ENCODE peak calls at places on chromosomes 1 and 21, in six cellular contexts. One of them, this sample, is unnamed.

GRCh38 chr1:77143529-77144121 is 75.6 kb downstream of the PIGK start:
- DNase-seq in left ventricle myocardium inferior: no peak
- DNase-seq in heart left ventricle: no peak
- DNase-seq in PC-9: peak; percentile 46
- DNase-seq in lower lobe of right lung: no peak
- DNase-seq in stomach: no peak
- DNase-seq in this sample: no peak

GRCh38 chr1:243950166-243950565 is 100.1 kb upstream of the AKT3 start:
- DNase-seq in stomach: no peak
- DNase-seq in lower lobe of right lung: no peak
- DNase-seq in heart left ventricle: no peak
- DNase-seq in PC-9: peak; percentile 90
- DNase-seq in left ventricle myocardium inferior: no peak
- DNase-seq in this sample: no peak

GRCh38 chr1:207412845-207413244 is 41.3 kb upstream of the CR2 start:
- DNase-seq in left ventricle myocardium inferior: no peak
- DNase-seq in heart left ventricle: no peak
- DNase-seq in PC-9: no peak
- DNase-seq in lower lobe of right lung: no peak
- DNase-seq in stomach: no peak
- DNase-seq in this sample: no peak

GRCh38 chr1:157137051-157137772 is 983 bp downstream of the ETV3 start:
- DNase-seq in PC-9: no peak
- DNase-seq in lower lobe of right lung: no peak
- DNase-seq in stomach: no peak
- DNase-seq in heart left ventricle: peak; percentile 32
- DNase-seq in left ventricle myocardium inferior: no peak
- DNase-seq in this sample: no peak

GRCh38 chr1:167472729-167473529 is 45.4 kb downstream of the CD247 start:
- DNase-seq in PC-9: no peak
- DNase-seq in stomach: no peak
- DNase-seq in left ventricle myocardium inferior: no peak
- DNase-seq in heart left ventricle: no peak
- DNase-seq in lower lobe of right lung: no peak
- DNase-seq in this sample: no peak

GRCh38 chr1:165696625-165697100 is 1.7 kb downstream of the ALDH9A1 start:
- DNase-seq in heart left ventricle: no peak
- DNase-seq in lower lobe of right lung: no peak
- DNase-seq in left ventricle myocardium inferior: no peak
- DNase-seq in stomach: no peak
- DNase-seq in PC-9: no peak
- DNase-seq in this sample: no peak

GRCh38 chr1:1577367-1578011 is 2.8 kb upstream of the SSU72 start:
- DNase-seq in lower lobe of right lung: no peak
- DNase-seq in stomach: no peak
- DNase-seq in PC-9: no peak
- DNase-seq in heart left ventricle: no peak
- DNase-seq in left ventricle myocardium inferior: no peak
- DNase-seq in this sample: no peak

GRCh38 chr1:212916395-212917133 is 33.8 kb upstream of the VASH2 start:
- DNase-seq in stomach: peak; percentile 30
- DNase-seq in left ventricle myocardium inferior: peak; percentile 44
- DNase-seq in heart left ventricle: peak; percentile 38
- DNase-seq in lower lobe of right lung: peak; percentile 83
- DNase-seq in PC-9: no peak
- DNase-seq in this sample: no peak

GRCh38 chr1:67793562-67793961 is 39.7 kb downstream of the GNG12 start:
- DNase-seq in lower lobe of right lung: no peak
- DNase-seq in heart left ventricle: no peak
- DNase-seq in PC-9: peak; percentile 72
- DNase-seq in stomach: no peak
- DNase-seq in left ventricle myocardium inferior: no peak
- DNase-seq in this sample: no peak

GRCh38 chr1:233132445-233132844 is 163.1 kb downstream of the PCNX2 start:
- DNase-seq in PC-9: no peak
- DNase-seq in stomach: no peak
- DNase-seq in heart left ventricle: no peak
- DNase-seq in lower lobe of right lung: no peak
- DNase-seq in left ventricle myocardium inferior: no peak
- DNase-seq in this sample: no peak

GRCh38 chr1:102098081-102098480 is 101.4 kb upstream of the OLFM3 start:
- DNase-seq in lower lobe of right lung: no peak
- DNase-seq in stomach: no peak
- DNase-seq in PC-9: no peak
- DNase-seq in heart left ventricle: no peak
- DNase-seq in left ventricle myocardium inferior: no peak
- DNase-seq in this sample: no peak

GRCh38 chr1:15765495-15766194 is 7.0 kb downstream of the FBLIM1 start:
- DNase-seq in PC-9: no peak
- DNase-seq in lower lobe of right lung: no peak
- DNase-seq in left ventricle myocardium inferior: no peak
- DNase-seq in heart left ventricle: no peak
- DNase-seq in stomach: no peak
- DNase-seq in this sample: no peak

GRCh38 chr1:159900086-159900680 is at the start of gene CFAP45:
- DNase-seq in PC-9: peak; percentile 94
- DNase-seq in left ventricle myocardium inferior: peak; percentile 82
- DNase-seq in stomach: peak; percentile 91
- DNase-seq in lower lobe of right lung: peak; percentile 93
- DNase-seq in heart left ventricle: peak; percentile 85
- DNase-seq in this sample: no peak

GRCh38 chr1:177871633-177872562 is 98.0 kb downstream of the SEC16B start:
- DNase-seq in heart left ventricle: no peak
- DNase-seq in PC-9: no peak
- DNase-seq in lower lobe of right lung: no peak
- DNase-seq in left ventricle myocardium inferior: no peak
- DNase-seq in stomach: peak; percentile 66
- DNase-seq in this sample: no peak

GRCh38 chr1:214558002-214558770 is 6.8 kb upstream of the PTPN14 start:
- DNase-seq in lower lobe of right lung: no peak
- DNase-seq in left ventricle myocardium inferior: no peak
- DNase-seq in heart left ventricle: no peak
- DNase-seq in stomach: no peak
- DNase-seq in PC-9: peak; percentile 76
- DNase-seq in this sample: no peak

GRCh38 chr1:77776007-77776725 is 3.3 kb upstream of the MIGA1 start:
- DNase-seq in stomach: no peak
- DNase-seq in left ventricle myocardium inferior: no peak
- DNase-seq in PC-9: no peak
- DNase-seq in heart left ventricle: no peak
- DNase-seq in lower lobe of right lung: no peak
- DNase-seq in this sample: no peak

GRCh38 chr21:34736116-34736870 is 67.5 kb downstream of the CLIC6 start:
- DNase-seq in lower lobe of right lung: no peak
- DNase-seq in left ventricle myocardium inferior: no peak
- DNase-seq in stomach: no peak
- DNase-seq in heart left ventricle: no peak
- DNase-seq in PC-9: no peak
- DNase-seq in this sample: no peak

GRCh38 chr1:220983877-220984635 is 104.8 kb downstream of the HLX start:
- DNase-seq in left ventricle myocardium inferior: no peak
- DNase-seq in stomach: no peak
- DNase-seq in PC-9: no peak
- DNase-seq in lower lobe of right lung: no peak
- DNase-seq in heart left ventricle: no peak
- DNase-seq in this sample: no peak

DNA sequence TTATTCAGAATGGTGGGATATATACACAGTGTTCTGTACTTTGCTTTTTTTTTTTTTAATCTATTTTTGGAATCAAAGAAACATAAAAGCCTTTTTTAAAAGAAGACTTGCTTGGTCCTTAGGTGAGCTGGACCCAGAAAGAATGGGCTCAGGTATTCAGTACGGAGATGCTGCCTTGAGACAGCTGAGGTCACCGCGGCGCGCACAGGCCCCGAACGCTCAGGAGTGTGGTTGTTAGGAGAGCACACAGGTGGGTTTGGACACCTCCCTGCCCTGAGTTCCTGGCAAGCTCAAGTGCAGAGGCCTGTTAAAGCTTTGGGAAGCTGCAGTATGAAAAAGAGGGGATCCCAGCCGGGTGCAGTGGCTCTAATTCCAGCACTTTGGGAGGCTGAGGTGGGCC is 31.8 kb downstream of the RAB4A start:
- DNase-seq in stomach: no peak
- DNase-seq in PC-9: no peak
- DNase-seq in left ventricle myocardium inferior: no peak
- DNase-seq in lower lobe of right lung: no peak
- DNase-seq in heart left ventricle: no peak
- DNase-seq in this sample: no peak
- H3K36me3 ChIP-seq in stomach: peaks cover 85% of the 10 kb centered on the region
- H3K36me3 ChIP-seq in PC-9: no peaks in the 10 kb centered on the region
- H3K36me3 ChIP-seq in left ventricle myocardium inferior: peaks cover 70% of the 10 kb centered on the region
- H3K36me3 ChIP-seq in lower lobe of right lung: peaks cover 79% of the 10 kb centered on the region
- H3K36me3 ChIP-seq in heart left ventricle: peaks cover 6% of the 10 kb centered on the region
- H3K36me3 ChIP-seq in this sample: peaks cover 12% of the 10 kb centered on the region

DNA sequence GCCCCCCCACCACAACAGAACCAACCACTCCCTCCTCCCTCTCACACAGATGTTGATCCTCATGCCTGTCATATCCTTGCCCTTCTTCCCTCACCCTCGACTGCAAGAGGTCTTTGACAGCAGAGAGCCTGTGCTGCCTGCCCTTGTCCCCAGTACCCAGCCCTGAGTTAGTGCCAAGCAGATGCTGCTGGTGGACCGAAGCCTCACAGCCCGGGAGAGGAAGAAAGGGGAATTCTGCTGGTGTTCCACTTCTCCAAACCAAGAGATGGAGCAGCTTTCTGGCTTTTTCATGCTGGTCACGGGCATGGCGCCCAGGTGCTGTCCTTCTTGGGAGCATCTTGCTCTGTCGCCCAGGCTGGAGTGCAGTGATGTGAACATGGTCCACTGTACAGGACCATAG is 69.1 kb downstream of the SLC66A1 start:
- DNase-seq in heart left ventricle: no peak
- DNase-seq in PC-9: no peak
- DNase-seq in lower lobe of right lung: no peak
- DNase-seq in stomach: no peak
- DNase-seq in left ventricle myocardium inferior: no peak
- DNase-seq in this sample: no peak
- H3K36me3 ChIP-seq in heart left ventricle: peaks cover 2% of the 10 kb centered on the region
- H3K36me3 ChIP-seq in PC-9: peaks cover 3% of the 10 kb centered on the region
- H3K36me3 ChIP-seq in lower lobe of right lung: peaks cover 90% of the 10 kb centered on the region
- H3K36me3 ChIP-seq in stomach: peaks cover 79% of the 10 kb centered on the region
- H3K36me3 ChIP-seq in left ventricle myocardium inferior: peaks cover 61% of the 10 kb centered on the region
- H3K36me3 ChIP-seq in this sample: peaks cover 24% of the 10 kb centered on the region

GRCh38 chr21:45532826-45533730 is 9.2 kb downstream of the SLC19A1 start:
- DNase-seq in left ventricle myocardium inferior: peak; percentile 15
- DNase-seq in lower lobe of right lung: peak; percentile 56
- DNase-seq in stomach: peak; percentile 68
- DNase-seq in PC-9: no peak
- DNase-seq in heart left ventricle: peak; percentile 15
- DNase-seq in this sample: no peak
- H3K36me3 ChIP-seq in left ventricle myocardium inferior: no peaks in the 10 kb centered on the region
- H3K36me3 ChIP-seq in lower lobe of right lung: peaks cover 8% of the 10 kb centered on the region
- H3K36me3 ChIP-seq in stomach: peaks cover 36% of the 10 kb centered on the region
- H3K36me3 ChIP-seq in PC-9: peaks cover 5% of the 10 kb centered on the region
- H3K36me3 ChIP-seq in heart left ventricle: no peaks in the 10 kb centered on the region
- H3K36me3 ChIP-seq in this sample: no peaks in the 10 kb centered on the region

GRCh38 chr1:180175291-180175690 is 20.6 kb downstream of the QSOX1 start:
- DNase-seq in PC-9: no peak
- DNase-seq in stomach: no peak
- DNase-seq in lower lobe of right lung: no peak
- DNase-seq in left ventricle myocardium inferior: no peak
- DNase-seq in heart left ventricle: no peak
- DNase-seq in this sample: no peak

GRCh38 chr1:180177931-180178330 is 23.3 kb downstream of the QSOX1 start:
- DNase-seq in heart left ventricle: no peak
- DNase-seq in PC-9: no peak
- DNase-seq in lower lobe of right lung: peak; percentile 35
- DNase-seq in left ventricle myocardium inferior: no peak
- DNase-seq in stomach: no peak
- DNase-seq in this sample: no peak

GRCh38 chr1:180175806-180176205 is 21.1 kb downstream of the QSOX1 start:
- DNase-seq in PC-9: no peak
- DNase-seq in lower lobe of right lung: no peak
- DNase-seq in stomach: no peak
- DNase-seq in left ventricle myocardium inferior: peak; percentile 75
- DNase-seq in heart left ventricle: peak; percentile 73
- DNase-seq in this sample: no peak

GRCh38 chr1:180178511-180179161 is 24.0 kb downstream of the QSOX1 start:
- DNase-seq in left ventricle myocardium inferior: peak; percentile 68
- DNase-seq in lower lobe of right lung: peak; percentile 67
- DNase-seq in stomach: peak; percentile 78
- DNase-seq in PC-9: no peak
- DNase-seq in heart left ventricle: peak; percentile 55
- DNase-seq in this sample: peak; percentile 60

GRCh38 chr1:180176965-180177364 is 22.3 kb downstream of the QSOX1 start:
- DNase-seq in left ventricle myocardium inferior: no peak
- DNase-seq in lower lobe of right lung: peak; percentile 13
- DNase-seq in heart left ventricle: no peak
- DNase-seq in stomach: no peak
- DNase-seq in PC-9: no peak
- DNase-seq in this sample: no peak
- H3K36me3 ChIP-seq in left ventricle myocardium inferior: peaks cover 12% of the 10 kb centered on the region
- H3K36me3 ChIP-seq in lower lobe of right lung: peaks cover 34% of the 10 kb centered on the region
- H3K36me3 ChIP-seq in heart left ventricle: no peaks in the 10 kb centered on the region
- H3K36me3 ChIP-seq in stomach: peaks cover 48% of the 10 kb centered on the region
- H3K36me3 ChIP-seq in PC-9: peaks cover 11% of the 10 kb centered on the region
- H3K36me3 ChIP-seq in this sample: no peaks in the 10 kb centered on the region